ENCODE peak calls at places on chromosomes 12 and 14, in four cellular contexts. K is H1, L is mesenchymal stem cell, Z is GM23248. F is an unnamed sample.

GRCh38 chr12:81797100-81797499 is 38.0 kb upstream of the PPFIA2 start:
- DNase-seq in K (no peak), L (peak; percentile 6), Z (peak; percentile 41), F (no peak)

GRCh38 chr12:32033411-32033810 is 73.2 kb upstream of the BICD1 start:
- DNase-seq in K (no peak), Z (no peak), L (no peak), F (no peak)

GRCh38 chr12:53543539-53543938 is 36.3 kb upstream of the NPFF start:
- DNase-seq in L (peak; percentile 83), K (peak; percentile 47), Z (peak; percentile 89), F (peak; percentile 81)

GRCh38 chr12:28583771-28584261 is 393.6 kb downstream of the CCDC91 start:
- DNase-seq in L (peak; percentile 88), K (no peak), Z (peak; percentile 15), F (peak; percentile 19)

GRCh38 chr12:122964439-122965257 is 1.6 kb downstream of the ABCB9 start:
- DNase-seq in L (no peak), K (no peak), Z (no peak), F (no peak)

GRCh38 chr12:1580526-1580925 is 13.9 kb downstream of the FBXL14 start:
- DNase-seq in L (no peak), Z (no peak), K (no peak), F (no peak)

GRCh38 chr12:9869307-9870161 is at the start of gene CLEC2B:
- DNase-seq in K (no peak), Z (peak; percentile 91), L (peak; percentile 94), F (peak; percentile 78)

GRCh38 chr12:130031571-130032189 is 127.9 kb upstream of the TMEM132D start:
- DNase-seq in K (peak; percentile 99), L (peak; percentile 3), Z (peak; percentile 36), F (no peak)

GRCh38 chr14:65075628-65076325 is 26.5 kb downstream of the MAX start:
- DNase-seq in Z (no peak), L (no peak), K (no peak), F (no peak)

GRCh38 chr14:65072937-65073336 is 29.4 kb downstream of the MAX start:
- DNase-seq in Z (no peak), L (no peak), K (no peak), F (no peak)

GRCh38 chr14:65072256-65072655 is 30.1 kb downstream of the MAX start:
- DNase-seq in K (no peak), Z (no peak), L (no peak), F (no peak)

GRCh38 chr14:65074449-65075155 is 27.7 kb downstream of the MAX start:
- DNase-seq in L (no peak), Z (no peak), K (no peak), F (no peak)

GRCh38 chr14:65073605-65074201 is 28.6 kb downstream of the MAX start:
- DNase-seq in Z (no peak), L (no peak), K (no peak), F (no peak)
- H3K4me2 ChIP-seq in Z (no peak overlapping the region), L (no peak overlapping the region), K (no peak overlapping the region), F (no peak overlapping the region)

DNA sequence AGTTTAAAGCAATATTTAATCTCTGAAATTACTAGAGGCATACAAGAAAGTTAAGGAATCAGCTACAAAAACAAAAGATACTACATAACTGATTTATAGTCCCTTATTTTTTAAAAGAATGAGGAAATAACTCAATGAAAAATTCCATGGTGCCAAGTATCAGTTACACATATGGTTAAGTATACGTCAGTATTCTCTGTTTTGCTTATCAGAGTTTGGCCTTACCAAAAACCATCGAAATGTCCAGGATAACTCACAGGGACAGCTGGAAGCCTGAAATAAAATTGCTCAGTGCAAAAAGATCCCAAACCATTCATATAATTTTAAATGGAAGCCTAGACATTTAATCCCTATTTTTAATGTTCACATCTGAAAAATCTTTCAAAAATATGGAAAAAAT is 3.6 kb downstream of the CFL2 start:
- DNase-seq in L (peak; percentile 34), K (no peak), Z (peak; percentile 27), F (peak; percentile 51)
- H3K4me2 ChIP-seq in L (no peak overlapping the region), K (no peak overlapping the region), Z (peak overlapping the region; percentile 99), F (peak overlapping the region; percentile 79)

GRCh38 chr12:96083020-96083489 is 47.7 kb upstream of the LTA4H start:
- DNase-seq in K (no peak), L (no peak), Z (no peak), F (no peak)
- H3K4me2 ChIP-seq in K (no peak overlapping the region), L (no peak overlapping the region), Z (no peak overlapping the region), F (no peak overlapping the region)

DNA sequence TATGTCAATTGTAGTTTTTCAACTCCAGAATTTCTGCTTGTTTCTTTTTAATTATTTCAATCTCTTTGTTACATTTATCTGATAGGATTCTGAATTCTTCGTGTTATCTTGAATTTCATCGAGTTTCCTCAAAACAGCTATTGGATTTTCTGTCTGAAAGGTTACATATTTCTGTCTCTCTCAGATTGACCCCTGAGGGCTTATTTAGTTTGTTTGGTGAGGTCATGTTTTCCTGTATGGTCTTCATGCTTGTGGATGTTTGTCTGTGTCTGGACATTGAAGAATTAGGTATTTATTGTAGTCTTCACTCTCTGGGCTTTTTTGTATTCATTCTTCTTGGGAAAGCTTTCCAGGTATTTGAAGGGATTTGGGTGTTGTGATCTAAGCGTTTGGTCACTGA is 85.6 kb downstream of the SNAPC1 start:
- DNase-seq in L (no peak), Z (no peak), K (no peak), F (no peak)
- H3K4me2 ChIP-seq in L (no peak overlapping the region), Z (no peak overlapping the region), K (no peak overlapping the region), F (no peak overlapping the region)

DNA sequence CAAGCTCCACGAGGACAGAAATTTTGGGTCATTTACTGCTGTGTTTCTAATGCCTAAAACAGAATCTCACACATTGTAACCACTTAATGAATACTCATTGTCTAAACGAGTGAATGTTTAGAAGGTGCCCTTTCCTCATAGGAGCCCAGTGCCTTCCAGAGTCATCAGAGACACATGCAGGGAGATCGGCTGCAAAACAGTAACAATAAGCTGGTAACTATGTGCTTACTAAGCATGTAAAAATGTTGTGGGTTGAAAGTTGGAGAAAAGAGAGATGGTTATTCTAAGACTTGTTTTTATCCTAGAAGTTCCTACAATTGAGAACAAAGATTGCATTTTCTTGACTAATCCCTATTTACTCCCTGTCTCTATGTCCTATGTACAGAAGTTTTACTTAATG is 7.4 kb downstream of the TESPA1 start:
- DNase-seq in Z (peak; percentile 93), K (no peak), L (peak; percentile 17), F (peak; percentile 12)
- H3K4me2 ChIP-seq in Z (peak overlapping the region; percentile 61), K (no peak overlapping the region), L (no peak overlapping the region), F (no peak overlapping the region)

DNA sequence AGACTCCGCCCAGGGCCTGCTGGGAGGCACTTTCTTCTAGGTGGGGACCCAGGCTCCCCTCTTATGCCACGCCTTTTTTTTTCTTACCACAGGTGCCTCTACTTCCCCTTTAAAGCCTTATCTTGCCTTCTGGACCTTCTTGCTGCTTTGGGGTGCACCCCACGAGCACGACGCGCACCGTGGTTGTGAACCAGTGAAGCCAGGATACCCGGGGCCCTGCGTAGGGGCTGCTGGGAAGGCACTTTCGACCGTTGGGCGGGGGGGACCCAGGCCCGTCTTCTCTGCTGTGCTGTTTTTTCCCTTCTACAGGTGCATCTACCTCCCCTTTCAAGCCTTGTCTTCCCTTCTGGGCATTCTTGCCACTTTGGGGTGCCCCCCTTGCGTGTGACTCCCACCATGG is 305.4 kb downstream of the ALG10 start:
- DNase-seq in Z (no peak), K (no peak), L (no peak), F (no peak)
- H3K4me2 ChIP-seq in Z (no peak overlapping the region), K (no peak overlapping the region), L (no peak overlapping the region), F (no peak overlapping the region)

GRCh38 chr12:124233846-124234620 is 60.9 kb upstream of the RFLNA start:
- DNase-seq in Z (peak; percentile 64), L (peak; percentile 64), K (no peak), F (no peak)
- H3K4me2 ChIP-seq in Z (peak overlapping the region; percentile 32), L (no peak overlapping the region), K (no peak overlapping the region), F (no peak overlapping the region)